ENCODE peak calls at places on chromosome 17, in six cellular contexts. S is sigmoid colon, W is C1 segment of cervical spinal cord, Q is H54, J is BE2C, M is Calu3. D is an unnamed sample.

GRCh38 chr17:3959295-3959899 is 4.8 kb downstream of the ATP2A3 start:
- DNase-seq in S (no peak), W (no peak), Q (peak; percentile 62), J (no peak), M (peak; percentile 49), D (peak; percentile 69)

GRCh38 chr17:49106366-49107210 is 26.0 kb upstream of the B4GALNT2 start:
- DNase-seq in S (no peak), W (no peak), Q (no peak), J (no peak), M (no peak), D (peak; percentile 37)

GRCh38 chr17:49381033-49381432 is 19.0 kb upstream of the ZNF652 start:
- DNase-seq in S (no peak), W (no peak), Q (no peak), J (no peak), M (no peak), D (no peak)

GRCh38 chr17:43015579-43015978 is 6.6 kb downstream of the VAT1 start:
- DNase-seq in S (peak; percentile 80), W (no peak), Q (no peak), J (no peak), M (no peak), D (peak; percentile 46)

GRCh38 chr17:81130385-81131288 is 34.7 kb upstream of the PVALEF start:
- DNase-seq in S (no peak), W (no peak), Q (no peak), J (no peak), M (no peak), D (no peak)

GRCh38 chr17:28298449-28298848 is 20.6 kb upstream of the TMEM97 start:
- DNase-seq in S (no peak), W (no peak), Q (no peak), J (no peak), M (no peak), D (no peak)

GRCh38 chr17:72022328-72022727 is 98.5 kb upstream of the SOX9 start:
- DNase-seq in S (no peak), W (no peak), Q (no peak), J (no peak), M (no peak), D (no peak)

GRCh38 chr17:77842148-77842905 is 116.2 kb upstream of the TNRC6C start:
- DNase-seq in S (peak; percentile 54), W (no peak), Q (peak; percentile 60), J (no peak), M (peak; percentile 39), D (peak; percentile 44)

GRCh38 chr17:18187226-18187625 is 3.6 kb downstream of the ALKBH5 start:
- DNase-seq in S (no peak), W (no peak), Q (no peak), J (no peak), M (no peak), D (peak; percentile 19)

GRCh38 chr17:76404256-76404655 is 19.8 kb downstream of the SPHK1 start:
- DNase-seq in S (no peak), W (no peak), Q (no peak), J (no peak), M (no peak), D (no peak)

GRCh38 chr17:17913695-17914332 is 58.4 kb downstream of the TOM1L2 start:
- DNase-seq in S (peak; percentile 92), W (no peak), Q (peak; percentile 99), J (peak; percentile 83), M (peak; percentile 70), D (peak; percentile 74)

GRCh38 chr17:5557485-5557884 is 26.8 kb downstream of the NLRP1 start:
- DNase-seq in S (no peak), W (no peak), Q (peak; percentile 58), J (no peak), M (no peak), D (peak; percentile 59)

GRCh38 chr17:38747385-38748328 is 479 bp downstream of the PCGF2 start:
- DNase-seq in S (no peak), W (no peak), Q (no peak), J (peak; percentile 65), M (peak; percentile 81), D (peak; percentile 34)

GRCh38 chr17:9240659-9241370 is 219.5 kb downstream of the NTN1 start:
- DNase-seq in S (peak; percentile 93), W (no peak), Q (no peak), J (no peak), M (no peak), D (peak; percentile 55)

GRCh38 chr17:20116683-20117309 is 107.6 kb downstream of the SPECC1 start:
- DNase-seq in S (no peak), W (no peak), Q (no peak), J (peak; percentile 45), M (peak; percentile 31), D (peak; percentile 71)

GRCh38 chr17:80109713-80110446 is 8.5 kb downstream of the GAA start:
- DNase-seq in S (no peak), W (no peak), Q (no peak), J (no peak), M (no peak), D (no peak)

GRCh38 chr17:27295945-27296344 is 2.0 kb downstream of the WSB1 start:
- DNase-seq in S (no peak), W (no peak), Q (no peak), J (no peak), M (no peak), D (peak; percentile 30)

GRCh38 chr17:77193653-77194052 is 52.9 kb downstream of the SEC14L1 start:
- DNase-seq in S (no peak), W (no peak), Q (no peak), J (no peak), M (no peak), D (no peak)

GRCh38 chr17:66348605-66349165 is 46.3 kb downstream of the PRKCA start:
- DNase-seq in S (peak; percentile 75), W (no peak), Q (peak; percentile 39), J (peak; percentile 72), M (peak; percentile 56), D (peak; percentile 78)

D was measured in cardiac fibroblast.